ENCODE peak calls at places on chromosome 4, in ten cellular contexts. One of them, this sample, is unnamed.

GRCh38 chr4:74174941-74175340 is 17.0 kb downstream of the MTHFD2L start:
- DNase-seq in NCI-H2081: no peak
- DNase-seq in NCI-H345: no peak
- DNase-seq in stomach: no peak
- DNase-seq in NCI-H146: no peak
- DNase-seq in left colon: no peak
- DNase-seq in central memory CD4-positive, alpha-beta T cell: no peak
- DNase-seq in sigmoid colon: no peak
- DNase-seq in activated CD4-positive, alpha-beta T cell treated with anti-CD3 and anti-CD28 coated beads, Interleukin-2, amount 50 U/mL, for 1 hour: no peak
- DNase-seq in activated naive CD8-positive, alpha-beta T cell treated with anti-CD3 and anti-CD28 coated beads, Interleukin-2, amount 50 U/mL, for 24 hours: no peak
- DNase-seq in this sample: no peak

GRCh38 chr4:16626945-16627344 is 271.5 kb downstream of the LDB2 start:
- DNase-seq in left colon: no peak
- DNase-seq in NCI-H345: no peak
- DNase-seq in central memory CD4-positive, alpha-beta T cell: no peak
- DNase-seq in sigmoid colon: no peak
- DNase-seq in NCI-H2081: no peak
- DNase-seq in activated naive CD8-positive, alpha-beta T cell treated with anti-CD3 and anti-CD28 coated beads, Interleukin-2, amount 50 U/mL, for 24 hours: no peak
- DNase-seq in activated CD4-positive, alpha-beta T cell treated with anti-CD3 and anti-CD28 coated beads, Interleukin-2, amount 50 U/mL, for 1 hour: no peak
- DNase-seq in NCI-H146: no peak
- DNase-seq in stomach: no peak
- DNase-seq in this sample: no peak

GRCh38 chr4:122539861-122540465 is 80.9 kb downstream of the IL21 start:
- DNase-seq in activated naive CD8-positive, alpha-beta T cell treated with anti-CD3 and anti-CD28 coated beads, Interleukin-2, amount 50 U/mL, for 24 hours: no peak
- DNase-seq in central memory CD4-positive, alpha-beta T cell: peak
- DNase-seq in NCI-H2081: no peak
- DNase-seq in activated CD4-positive, alpha-beta T cell treated with anti-CD3 and anti-CD28 coated beads, Interleukin-2, amount 50 U/mL, for 1 hour: no peak
- DNase-seq in sigmoid colon: no peak
- DNase-seq in left colon: no peak
- DNase-seq in NCI-H146: no peak
- DNase-seq in NCI-H345: no peak
- DNase-seq in stomach: no peak
- DNase-seq in this sample: no peak

GRCh38 chr4:42454755-42455154 is 57.5 kb downstream of the SHISA3 start:
- DNase-seq in sigmoid colon: no peak
- DNase-seq in NCI-H2081: no peak
- DNase-seq in NCI-H345: no peak
- DNase-seq in stomach: no peak
- DNase-seq in NCI-H146: no peak
- DNase-seq in left colon: no peak
- DNase-seq in activated naive CD8-positive, alpha-beta T cell treated with anti-CD3 and anti-CD28 coated beads, Interleukin-2, amount 50 U/mL, for 24 hours: no peak
- DNase-seq in central memory CD4-positive, alpha-beta T cell: no peak
- DNase-seq in activated CD4-positive, alpha-beta T cell treated with anti-CD3 and anti-CD28 coated beads, Interleukin-2, amount 50 U/mL, for 1 hour: no peak
- DNase-seq in this sample: no peak

GRCh38 chr4:184930026-184930425 is 88.3 kb upstream of the HELT start:
- DNase-seq in activated CD4-positive, alpha-beta T cell treated with anti-CD3 and anti-CD28 coated beads, Interleukin-2, amount 50 U/mL, for 1 hour: no peak
- DNase-seq in NCI-H146: no peak
- DNase-seq in NCI-H345: no peak
- DNase-seq in stomach: no peak
- DNase-seq in left colon: no peak
- DNase-seq in NCI-H2081: no peak
- DNase-seq in sigmoid colon: no peak
- DNase-seq in central memory CD4-positive, alpha-beta T cell: no peak
- DNase-seq in activated naive CD8-positive, alpha-beta T cell treated with anti-CD3 and anti-CD28 coated beads, Interleukin-2, amount 50 U/mL, for 24 hours: no peak
- DNase-seq in this sample: no peak

GRCh38 chr4:189445613-189446012 is 495.1 kb upstream of the FRG1 start:
- DNase-seq in activated naive CD8-positive, alpha-beta T cell treated with anti-CD3 and anti-CD28 coated beads, Interleukin-2, amount 50 U/mL, for 24 hours: no peak
- DNase-seq in sigmoid colon: no peak
- DNase-seq in NCI-H146: no peak
- DNase-seq in stomach: no peak
- DNase-seq in activated CD4-positive, alpha-beta T cell treated with anti-CD3 and anti-CD28 coated beads, Interleukin-2, amount 50 U/mL, for 1 hour: no peak
- DNase-seq in central memory CD4-positive, alpha-beta T cell: no peak
- DNase-seq in NCI-H345: no peak
- DNase-seq in NCI-H2081: no peak
- DNase-seq in left colon: no peak
- DNase-seq in this sample: no peak

GRCh38 chr4:21964762-21965319 is 16.3 kb upstream of the KCNIP4 start:
- DNase-seq in activated CD4-positive, alpha-beta T cell treated with anti-CD3 and anti-CD28 coated beads, Interleukin-2, amount 50 U/mL, for 1 hour: no peak
- DNase-seq in NCI-H2081: no peak
- DNase-seq in sigmoid colon: no peak
- DNase-seq in NCI-H146: no peak
- DNase-seq in NCI-H345: no peak
- DNase-seq in stomach: no peak
- DNase-seq in activated naive CD8-positive, alpha-beta T cell treated with anti-CD3 and anti-CD28 coated beads, Interleukin-2, amount 50 U/mL, for 24 hours: no peak
- DNase-seq in left colon: no peak
- DNase-seq in central memory CD4-positive, alpha-beta T cell: no peak
- DNase-seq in this sample: no peak

GRCh38 chr4:3681191-3681590 is 85.0 kb upstream of the ADRA2C start:
- DNase-seq in central memory CD4-positive, alpha-beta T cell: no peak
- DNase-seq in NCI-H345: no peak
- DNase-seq in NCI-H2081: no peak
- DNase-seq in activated naive CD8-positive, alpha-beta T cell treated with anti-CD3 and anti-CD28 coated beads, Interleukin-2, amount 50 U/mL, for 24 hours: no peak
- DNase-seq in stomach: no peak
- DNase-seq in sigmoid colon: peak
- DNase-seq in activated CD4-positive, alpha-beta T cell treated with anti-CD3 and anti-CD28 coated beads, Interleukin-2, amount 50 U/mL, for 1 hour: no peak
- DNase-seq in left colon: peak
- DNase-seq in NCI-H146: no peak
- DNase-seq in this sample: no peak

GRCh38 chr4:74042681-74043080 is 4.2 kb upstream of the CXCL3 start:
- DNase-seq in NCI-H146: no peak
- DNase-seq in activated naive CD8-positive, alpha-beta T cell treated with anti-CD3 and anti-CD28 coated beads, Interleukin-2, amount 50 U/mL, for 24 hours: no peak
- DNase-seq in central memory CD4-positive, alpha-beta T cell: no peak
- DNase-seq in sigmoid colon: no peak
- DNase-seq in NCI-H2081: no peak
- DNase-seq in left colon: peak
- DNase-seq in stomach: peak
- DNase-seq in activated CD4-positive, alpha-beta T cell treated with anti-CD3 and anti-CD28 coated beads, Interleukin-2, amount 50 U/mL, for 1 hour: no peak
- DNase-seq in NCI-H345: peak
- DNase-seq in this sample: no peak

GRCh38 chr4:107991945-107992625 is 2.4 kb downstream of the HADH start:
- DNase-seq in sigmoid colon: no peak
- DNase-seq in NCI-H146: no peak
- DNase-seq in NCI-H345: no peak
- DNase-seq in activated naive CD8-positive, alpha-beta T cell treated with anti-CD3 and anti-CD28 coated beads, Interleukin-2, amount 50 U/mL, for 24 hours: no peak
- DNase-seq in central memory CD4-positive, alpha-beta T cell: no peak
- DNase-seq in NCI-H2081: no peak
- DNase-seq in left colon: no peak
- DNase-seq in stomach: no peak
- DNase-seq in activated CD4-positive, alpha-beta T cell treated with anti-CD3 and anti-CD28 coated beads, Interleukin-2, amount 50 U/mL, for 1 hour: no peak
- DNase-seq in this sample: no peak

GRCh38 chr4:128682942-128683666 is 126.4 kb upstream of the JADE1 start:
- DNase-seq in stomach: no peak
- DNase-seq in NCI-H2081: no peak
- DNase-seq in left colon: no peak
- DNase-seq in activated naive CD8-positive, alpha-beta T cell treated with anti-CD3 and anti-CD28 coated beads, Interleukin-2, amount 50 U/mL, for 24 hours: no peak
- DNase-seq in central memory CD4-positive, alpha-beta T cell: no peak
- DNase-seq in activated CD4-positive, alpha-beta T cell treated with anti-CD3 and anti-CD28 coated beads, Interleukin-2, amount 50 U/mL, for 1 hour: no peak
- DNase-seq in NCI-H146: no peak
- DNase-seq in NCI-H345: no peak
- DNase-seq in sigmoid colon: no peak
- DNase-seq in this sample: no peak

GRCh38 chr4:99403380-99404194 is 31.6 kb downstream of the ADH7 start:
- DNase-seq in sigmoid colon: no peak
- DNase-seq in NCI-H2081: no peak
- DNase-seq in activated CD4-positive, alpha-beta T cell treated with anti-CD3 and anti-CD28 coated beads, Interleukin-2, amount 50 U/mL, for 1 hour: no peak
- DNase-seq in activated naive CD8-positive, alpha-beta T cell treated with anti-CD3 and anti-CD28 coated beads, Interleukin-2, amount 50 U/mL, for 24 hours: no peak
- DNase-seq in stomach: no peak
- DNase-seq in central memory CD4-positive, alpha-beta T cell: no peak
- DNase-seq in NCI-H345: no peak
- DNase-seq in left colon: no peak
- DNase-seq in NCI-H146: no peak
- DNase-seq in this sample: no peak

GRCh38 chr4:155679343-155679742 is 12.7 kb downstream of the GUCY1A1 start:
- DNase-seq in sigmoid colon: peak
- DNase-seq in activated naive CD8-positive, alpha-beta T cell treated with anti-CD3 and anti-CD28 coated beads, Interleukin-2, amount 50 U/mL, for 24 hours: no peak
- DNase-seq in NCI-H2081: no peak
- DNase-seq in stomach: no peak
- DNase-seq in left colon: no peak
- DNase-seq in NCI-H146: no peak
- DNase-seq in activated CD4-positive, alpha-beta T cell treated with anti-CD3 and anti-CD28 coated beads, Interleukin-2, amount 50 U/mL, for 1 hour: no peak
- DNase-seq in central memory CD4-positive, alpha-beta T cell: no peak
- DNase-seq in NCI-H345: no peak
- DNase-seq in this sample: no peak

GRCh38 chr4:31360786-31361185 is 640.6 kb downstream of the PCDH7 start:
- DNase-seq in sigmoid colon: no peak
- DNase-seq in activated CD4-positive, alpha-beta T cell treated with anti-CD3 and anti-CD28 coated beads, Interleukin-2, amount 50 U/mL, for 1 hour: no peak
- DNase-seq in NCI-H345: no peak
- DNase-seq in left colon: no peak
- DNase-seq in NCI-H2081: no peak
- DNase-seq in activated naive CD8-positive, alpha-beta T cell treated with anti-CD3 and anti-CD28 coated beads, Interleukin-2, amount 50 U/mL, for 24 hours: no peak
- DNase-seq in NCI-H146: no peak
- DNase-seq in stomach: no peak
- DNase-seq in central memory CD4-positive, alpha-beta T cell: no peak
- DNase-seq in this sample: no peak

GRCh38 chr4:172202480-172203076 is 389.4 kb downstream of the GALNTL6 start:
- DNase-seq in NCI-H146: peak
- DNase-seq in activated CD4-positive, alpha-beta T cell treated with anti-CD3 and anti-CD28 coated beads, Interleukin-2, amount 50 U/mL, for 1 hour: no peak
- DNase-seq in central memory CD4-positive, alpha-beta T cell: no peak
- DNase-seq in sigmoid colon: no peak
- DNase-seq in NCI-H345: peak
- DNase-seq in activated naive CD8-positive, alpha-beta T cell treated with anti-CD3 and anti-CD28 coated beads, Interleukin-2, amount 50 U/mL, for 24 hours: no peak
- DNase-seq in left colon: no peak
- DNase-seq in stomach: no peak
- DNase-seq in NCI-H2081: peak
- DNase-seq in this sample: no peak

GRCh38 chr4:27861381-27861787 is 1000.7 kb downstream of the STIM2 start:
- DNase-seq in NCI-H146: peak
- DNase-seq in central memory CD4-positive, alpha-beta T cell: no peak
- DNase-seq in NCI-H2081: peak
- DNase-seq in NCI-H345: peak
- DNase-seq in activated naive CD8-positive, alpha-beta T cell treated with anti-CD3 and anti-CD28 coated beads, Interleukin-2, amount 50 U/mL, for 24 hours: no peak
- DNase-seq in left colon: no peak
- DNase-seq in stomach: peak
- DNase-seq in activated CD4-positive, alpha-beta T cell treated with anti-CD3 and anti-CD28 coated beads, Interleukin-2, amount 50 U/mL, for 1 hour: no peak
- DNase-seq in sigmoid colon: no peak
- DNase-seq in this sample: no peak

GRCh38 chr4:89162486-89162885 is 51.2 kb downstream of the TIGD2 start:
- DNase-seq in activated CD4-positive, alpha-beta T cell treated with anti-CD3 and anti-CD28 coated beads, Interleukin-2, amount 50 U/mL, for 1 hour: no peak
- DNase-seq in sigmoid colon: no peak
- DNase-seq in central memory CD4-positive, alpha-beta T cell: no peak
- DNase-seq in NCI-H2081: no peak
- DNase-seq in left colon: no peak
- DNase-seq in activated naive CD8-positive, alpha-beta T cell treated with anti-CD3 and anti-CD28 coated beads, Interleukin-2, amount 50 U/mL, for 24 hours: no peak
- DNase-seq in NCI-H146: no peak
- DNase-seq in NCI-H345: no peak
- DNase-seq in stomach: no peak
- DNase-seq in this sample: no peak

GRCh38 chr4:168766537-168767316 is 243.3 kb downstream of the CBR4 start:
- DNase-seq in left colon: no peak
- DNase-seq in activated CD4-positive, alpha-beta T cell treated with anti-CD3 and anti-CD28 coated beads, Interleukin-2, amount 50 U/mL, for 1 hour: no peak
- DNase-seq in central memory CD4-positive, alpha-beta T cell: no peak
- DNase-seq in activated naive CD8-positive, alpha-beta T cell treated with anti-CD3 and anti-CD28 coated beads, Interleukin-2, amount 50 U/mL, for 24 hours: no peak
- DNase-seq in NCI-H345: no peak
- DNase-seq in NCI-H2081: no peak
- DNase-seq in stomach: no peak
- DNase-seq in NCI-H146: no peak
- DNase-seq in sigmoid colon: no peak
- DNase-seq in this sample: no peak

GRCh38 chr4:133869486-133869885 is 332.1 kb downstream of the PABPC4L start:
- DNase-seq in stomach: no peak
- DNase-seq in sigmoid colon: no peak
- DNase-seq in left colon: no peak
- DNase-seq in central memory CD4-positive, alpha-beta T cell: no peak
- DNase-seq in activated CD4-positive, alpha-beta T cell treated with anti-CD3 and anti-CD28 coated beads, Interleukin-2, amount 50 U/mL, for 1 hour: no peak
- DNase-seq in NCI-H345: no peak
- DNase-seq in activated naive CD8-positive, alpha-beta T cell treated with anti-CD3 and anti-CD28 coated beads, Interleukin-2, amount 50 U/mL, for 24 hours: no peak
- DNase-seq in NCI-H2081: no peak
- DNase-seq in NCI-H146: no peak
- DNase-seq in this sample: no peak

GRCh38 chr4:118389731-118390520 is 37.1 kb upstream of the PRSS12 start:
- DNase-seq in NCI-H2081: no peak
- DNase-seq in activated CD4-positive, alpha-beta T cell treated with anti-CD3 and anti-CD28 coated beads, Interleukin-2, amount 50 U/mL, for 1 hour: no peak
- DNase-seq in stomach: no peak
- DNase-seq in central memory CD4-positive, alpha-beta T cell: no peak
- DNase-seq in sigmoid colon: no peak
- DNase-seq in activated naive CD8-positive, alpha-beta T cell treated with anti-CD3 and anti-CD28 coated beads, Interleukin-2, amount 50 U/mL, for 24 hours: no peak
- DNase-seq in left colon: no peak
- DNase-seq in NCI-H146: no peak
- DNase-seq in NCI-H345: no peak
- DNase-seq in this sample: no peak

GRCh38 chr4:135371137-135371536 is 1169.5 kb upstream of the PABPC4L start:
- DNase-seq in central memory CD4-positive, alpha-beta T cell: no peak
- DNase-seq in NCI-H345: no peak
- DNase-seq in sigmoid colon: no peak
- DNase-seq in NCI-H2081: no peak
- DNase-seq in stomach: no peak
- DNase-seq in activated CD4-positive, alpha-beta T cell treated with anti-CD3 and anti-CD28 coated beads, Interleukin-2, amount 50 U/mL, for 1 hour: no peak
- DNase-seq in activated naive CD8-positive, alpha-beta T cell treated with anti-CD3 and anti-CD28 coated beads, Interleukin-2, amount 50 U/mL, for 24 hours: peak
- DNase-seq in left colon: no peak
- DNase-seq in NCI-H146: no peak
- DNase-seq in this sample: no peak

GRCh38 chr4:181659202-181659601 is 584.0 kb upstream of the TENM3 start:
- DNase-seq in sigmoid colon: no peak
- DNase-seq in NCI-H345: no peak
- DNase-seq in central memory CD4-positive, alpha-beta T cell: no peak
- DNase-seq in activated CD4-positive, alpha-beta T cell treated with anti-CD3 and anti-CD28 coated beads, Interleukin-2, amount 50 U/mL, for 1 hour: no peak
- DNase-seq in NCI-H146: peak
- DNase-seq in NCI-H2081: no peak
- DNase-seq in left colon: no peak
- DNase-seq in activated naive CD8-positive, alpha-beta T cell treated with anti-CD3 and anti-CD28 coated beads, Interleukin-2, amount 50 U/mL, for 24 hours: no peak
- DNase-seq in stomach: no peak
- DNase-seq in this sample: no peak

GRCh38 chr4:113540859-113541258 is 220.7 kb downstream of the CAMK2D start:
- DNase-seq in sigmoid colon: no peak
- DNase-seq in NCI-H146: no peak
- DNase-seq in NCI-H345: no peak
- DNase-seq in left colon: no peak
- DNase-seq in activated CD4-positive, alpha-beta T cell treated with anti-CD3 and anti-CD28 coated beads, Interleukin-2, amount 50 U/mL, for 1 hour: no peak
- DNase-seq in activated naive CD8-positive, alpha-beta T cell treated with anti-CD3 and anti-CD28 coated beads, Interleukin-2, amount 50 U/mL, for 24 hours: peak
- DNase-seq in central memory CD4-positive, alpha-beta T cell: no peak
- DNase-seq in NCI-H2081: no peak
- DNase-seq in stomach: no peak
- DNase-seq in this sample: no peak

GRCh38 chr4:106315476-106315967 is 487 bp downstream of the TBCK start:
- DNase-seq in activated CD4-positive, alpha-beta T cell treated with anti-CD3 and anti-CD28 coated beads, Interleukin-2, amount 50 U/mL, for 1 hour: no peak
- DNase-seq in NCI-H146: peak
- DNase-seq in central memory CD4-positive, alpha-beta T cell: peak
- DNase-seq in stomach: no peak
- DNase-seq in left colon: no peak
- DNase-seq in NCI-H2081: no peak
- DNase-seq in NCI-H345: no peak
- DNase-seq in activated naive CD8-positive, alpha-beta T cell treated with anti-CD3 and anti-CD28 coated beads, Interleukin-2, amount 50 U/mL, for 24 hours: no peak
- DNase-seq in sigmoid colon: no peak
- DNase-seq in this sample: peak

GRCh38 chr4:105061136-105061696 is 85.5 kb upstream of the TET2 start:
- DNase-seq in NCI-H2081: no peak
- DNase-seq in activated naive CD8-positive, alpha-beta T cell treated with anti-CD3 and anti-CD28 coated beads, Interleukin-2, amount 50 U/mL, for 24 hours: peak
- DNase-seq in sigmoid colon: no peak
- DNase-seq in activated CD4-positive, alpha-beta T cell treated with anti-CD3 and anti-CD28 coated beads, Interleukin-2, amount 50 U/mL, for 1 hour: peak
- DNase-seq in left colon: no peak
- DNase-seq in NCI-H146: no peak
- DNase-seq in stomach: no peak
- DNase-seq in central memory CD4-positive, alpha-beta T cell: no peak
- DNase-seq in NCI-H345: no peak
- DNase-seq in this sample: no peak

GRCh38 chr4:159416073-159416472 is 313.2 kb downstream of the RAPGEF2 start:
- DNase-seq in activated CD4-positive, alpha-beta T cell treated with anti-CD3 and anti-CD28 coated beads, Interleukin-2, amount 50 U/mL, for 1 hour: no peak
- DNase-seq in NCI-H2081: no peak
- DNase-seq in NCI-H146: no peak
- DNase-seq in activated naive CD8-positive, alpha-beta T cell treated with anti-CD3 and anti-CD28 coated beads, Interleukin-2, amount 50 U/mL, for 24 hours: no peak
- DNase-seq in left colon: no peak
- DNase-seq in sigmoid colon: no peak
- DNase-seq in NCI-H345: no peak
- DNase-seq in stomach: no peak
- DNase-seq in central memory CD4-positive, alpha-beta T cell: no peak
- DNase-seq in this sample: no peak

GRCh38 chr4:16772366-16772850 is 126.0 kb downstream of the LDB2 start:
- DNase-seq in NCI-H146: no peak
- DNase-seq in sigmoid colon: no peak
- DNase-seq in activated naive CD8-positive, alpha-beta T cell treated with anti-CD3 and anti-CD28 coated beads, Interleukin-2, amount 50 U/mL, for 24 hours: no peak
- DNase-seq in stomach: no peak
- DNase-seq in NCI-H345: no peak
- DNase-seq in central memory CD4-positive, alpha-beta T cell: no peak
- DNase-seq in left colon: no peak
- DNase-seq in NCI-H2081: no peak
- DNase-seq in activated CD4-positive, alpha-beta T cell treated with anti-CD3 and anti-CD28 coated beads, Interleukin-2, amount 50 U/mL, for 1 hour: no peak
- DNase-seq in this sample: no peak

GRCh38 chr4:3409571-3410091 is 32.1 kb upstream of the HGFAC start:
- DNase-seq in activated CD4-positive, alpha-beta T cell treated with anti-CD3 and anti-CD28 coated beads, Interleukin-2, amount 50 U/mL, for 1 hour: no peak
- DNase-seq in central memory CD4-positive, alpha-beta T cell: no peak
- DNase-seq in left colon: peak
- DNase-seq in stomach: no peak
- DNase-seq in NCI-H2081: no peak
- DNase-seq in NCI-H345: no peak
- DNase-seq in activated naive CD8-positive, alpha-beta T cell treated with anti-CD3 and anti-CD28 coated beads, Interleukin-2, amount 50 U/mL, for 24 hours: no peak
- DNase-seq in NCI-H146: no peak
- DNase-seq in sigmoid colon: peak
- DNase-seq in this sample: no peak

This sample was measured in immature natural killer cell.